ENCODE peak calls at places on chromosome 11, in nine cellular contexts. T is HAP-1; A is bronchial epithelial cell; G is CD4-positive, CD25-positive, alpha-beta regulatory T cell; Y is lower leg skin; S is fibroblast of mammary gland; C is cardiac fibroblast; D is CD8-positive, alpha-beta T cell; E is colonic mucosa. I is an unnamed sample.

GRCh38 chr11:106231591-106231990 is 154.1 kb downstream of the AASDHPPT start:
- DNase-seq in S (peak), E (no peak), D (no peak), T (no peak), Y (no peak), A (no peak), G (no peak), C (peak), I (peak)

GRCh38 chr11:96127596-96127959 is 203.7 kb upstream of the MTMR2 start:
- DNase-seq in C (no peak), E (no peak), Y (no peak), G (no peak), A (no peak), S (no peak), T (no peak), D (no peak), I (no peak)

GRCh38 chr11:89175796-89176195 is 1.9 kb upstream of the TYR start:
- DNase-seq in Y (no peak), S (no peak), E (no peak), T (no peak), G (no peak), A (no peak), D (no peak), C (no peak), I (no peak)

GRCh38 chr11:69898123-69898522 is 78.9 kb upstream of the FGF3 start:
- DNase-seq in G (no peak), A (no peak), Y (no peak), S (no peak), E (no peak), D (no peak), T (no peak), C (no peak), I (no peak)

GRCh38 chr11:32435947-32436750 is 810 bp upstream of the WT1 start:
- DNase-seq in D (no peak), Y (no peak), A (no peak), C (peak), E (no peak), G (no peak), T (peak), S (no peak), I (no peak)

GRCh38 chr11:103541186-103541795 is 432.1 kb downstream of the DYNC2H1 start:
- DNase-seq in G (peak), S (peak), E (no peak), A (peak), D (no peak), C (no peak), Y (no peak), T (no peak), I (no peak)

GRCh38 chr11:28529540-28530410 is 421.6 kb downstream of the METTL15 start:
- DNase-seq in T (peak), E (no peak), D (no peak), A (peak), C (peak), Y (no peak), G (peak), S (peak), I (peak)

GRCh38 chr11:28086569-28086968 is 21.4 kb downstream of the KIF18A start:
- DNase-seq in G (no peak), T (no peak), Y (no peak), S (peak), D (no peak), A (peak), E (no peak), C (no peak), I (peak)

GRCh38 chr11:109772846-109773400 is 320.3 kb upstream of the ZC3H12C start:
- DNase-seq in E (no peak), Y (no peak), T (no peak), A (no peak), G (no peak), C (no peak), S (no peak), D (no peak), I (no peak)

GRCh38 chr11:36364551-36364950 is 68.5 kb downstream of the PRR5L start:
- DNase-seq in D (no peak), T (no peak), Y (no peak), E (peak), S (no peak), G (no peak), C (no peak), A (peak), I (peak)

GRCh38 chr11:94201004-94201465 is 72.4 kb downstream of the PANX1 start:
- DNase-seq in Y (no peak), E (no peak), S (peak), C (no peak), A (no peak), G (no peak), D (no peak), T (no peak), I (peak)

GRCh38 chr11:22703561-22703960 is 37.1 kb downstream of the GAS2 start:
- DNase-seq in Y (no peak), T (no peak), C (no peak), S (no peak), E (no peak), A (peak), G (no peak), D (no peak), I (peak)

GRCh38 chr11:31340903-31341572 is 28.5 kb downstream of the DCDC1 start:
- DNase-seq in G (peak), C (peak), E (peak), D (no peak), T (peak), S (peak), Y (no peak), A (peak), I (peak)

GRCh38 chr11:129992161-129992944 is 10.3 kb downstream of the PRDM10 start:
- DNase-seq in Y (peak), G (peak), A (peak), S (peak), D (no peak), E (peak), T (peak), C (peak), I (peak)

GRCh38 chr11:57001674-57002401 is 13.1 kb downstream of the OR5AK2 start:
- DNase-seq in S (peak), D (no peak), C (peak), E (no peak), A (no peak), T (no peak), Y (no peak), G (no peak), I (no peak)

GRCh38 chr11:134361241-134361640 is 29.5 kb downstream of the GLB1L2 start:
- DNase-seq in C (no peak), S (no peak), D (no peak), G (no peak), T (no peak), E (no peak), A (no peak), Y (no peak), I (no peak)

GRCh38 chr11:58316142-58316541 is 42.7 kb downstream of the OR5B17 start:
- DNase-seq in D (no peak), C (no peak), T (no peak), G (no peak), Y (no peak), E (no peak), S (peak), A (peak), I (peak)

GRCh38 chr11:95715777-95716241 is 73.8 kb downstream of the FAM76B start:
- DNase-seq in C (peak), T (no peak), D (no peak), S (peak), Y (no peak), E (no peak), G (peak), A (peak), I (peak)

GRCh38 chr11:95584180-95584579 is 205.4 kb downstream of the FAM76B start:
- DNase-seq in E (no peak), S (peak), G (peak), A (peak), C (peak), T (no peak), Y (no peak), D (no peak), I (peak)

GRCh38 chr11:113334183-113334582 is 19.8 kb downstream of the TTC12 start:
- DNase-seq in T (no peak), D (no peak), E (no peak), A (no peak), G (no peak), C (no peak), Y (no peak), S (no peak), I (no peak)

GRCh38 chr11:69874178-69874983 is 55.2 kb upstream of the FGF3 start:
- DNase-seq in G (no peak), S (no peak), D (no peak), Y (peak), C (no peak), E (no peak), T (no peak), A (no peak), I (no peak)

GRCh38 chr11:126474888-126475626 is 119.6 kb downstream of the ST3GAL4 start:
- DNase-seq in C (peak), E (no peak), Y (no peak), T (no peak), A (no peak), D (no peak), S (no peak), G (no peak), I (peak)

GRCh38 chr11:72069787-72070251 is 10.5 kb downstream of the NUMA1 start:
- DNase-seq in E (peak), C (peak), G (no peak), D (no peak), T (no peak), S (peak), Y (peak), A (peak), I (peak)

GRCh38 chr11:128929991-128930390 is 12.7 kb downstream of the TP53AIP1 start:
- DNase-seq in C (peak), D (no peak), E (no peak), A (no peak), T (no peak), G (no peak), Y (no peak), S (peak), I (peak)

GRCh38 chr11:18066626-18067025 is 20.6 kb upstream of the TPH1 start:
- DNase-seq in T (no peak), D (no peak), S (peak), G (no peak), C (no peak), A (no peak), Y (no peak), E (no peak), I (no peak)

GRCh38 chr11:47325271-47326041 is 27.0 kb downstream of the MYBPC3 start:
- DNase-seq in E (no peak), Y (no peak), D (no peak), G (no peak), A (no peak), S (no peak), C (no peak), T (no peak), I (no peak)

GRCh38 chr11:32118025-32118974 is 27.4 kb downstream of the RCN1 start:
- DNase-seq in G (no peak), T (no peak), D (no peak), C (peak), A (peak), E (no peak), Y (no peak), S (peak), I (peak)

GRCh38 chr11:10784229-10785145 is 24.2 kb downstream of the EIF4G2 start:
- DNase-seq in E (no peak), G (no peak), Y (no peak), T (peak), S (no peak), C (peak), A (peak), D (no peak), I (peak)

GRCh38 chr11:83549984-83550667 is 264.0 kb upstream of the CCDC90B start:
- DNase-seq in E (no peak), Y (no peak), C (no peak), T (no peak), S (no peak), A (peak), G (no peak), D (no peak), I (no peak)

GRCh38 chr11:36271794-36272409 is 17.3 kb downstream of the COMMD9 start:
- DNase-seq in S (no peak), C (no peak), E (no peak), Y (peak), A (no peak), T (no peak), G (no peak), D (no peak), I (no peak)

DNA sequence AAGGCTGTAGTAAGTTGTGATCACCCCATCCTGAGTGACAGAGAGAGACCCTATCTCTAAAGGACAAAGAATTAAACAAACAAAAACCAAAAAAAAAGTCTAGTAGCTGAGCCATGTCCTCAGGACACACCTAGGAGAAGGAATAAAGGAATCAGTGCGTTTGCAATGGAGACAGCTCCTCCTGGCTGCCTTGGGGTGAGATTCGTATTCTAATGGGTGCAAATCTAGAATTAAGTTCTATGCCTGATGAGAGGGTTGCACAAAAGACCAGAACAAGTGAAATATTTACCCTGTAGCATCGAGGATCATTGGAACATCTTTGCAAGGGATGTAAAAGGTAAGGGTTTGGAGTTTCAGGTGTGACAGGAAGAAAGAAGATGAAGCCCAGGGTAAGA is 70.3 kb upstream of the BMAL1 start:
- DNase-seq in S (no peak), Y (no peak), C (peak), E (no peak), T (no peak), A (peak), D (no peak), G (no peak), I (no peak)
- H3K4me3 ChIP-seq in S (no peak), Y (no peak), C (peak), E (peak), T (no peak), A (peak), D (no peak), G (peak), I (no peak)

GRCh38 chr11:102312656-102313055 is 4.6 kb upstream of the BIRC3 start:
- DNase-seq in D (no peak), S (peak), C (peak), Y (no peak), T (no peak), E (no peak), G (no peak), A (no peak), I (peak)
- H3K4me3 ChIP-seq in D (no peak), S (peak), C (no peak), Y (no peak), T (no peak), E (no peak), G (peak), A (no peak), I (no peak)

DNA sequence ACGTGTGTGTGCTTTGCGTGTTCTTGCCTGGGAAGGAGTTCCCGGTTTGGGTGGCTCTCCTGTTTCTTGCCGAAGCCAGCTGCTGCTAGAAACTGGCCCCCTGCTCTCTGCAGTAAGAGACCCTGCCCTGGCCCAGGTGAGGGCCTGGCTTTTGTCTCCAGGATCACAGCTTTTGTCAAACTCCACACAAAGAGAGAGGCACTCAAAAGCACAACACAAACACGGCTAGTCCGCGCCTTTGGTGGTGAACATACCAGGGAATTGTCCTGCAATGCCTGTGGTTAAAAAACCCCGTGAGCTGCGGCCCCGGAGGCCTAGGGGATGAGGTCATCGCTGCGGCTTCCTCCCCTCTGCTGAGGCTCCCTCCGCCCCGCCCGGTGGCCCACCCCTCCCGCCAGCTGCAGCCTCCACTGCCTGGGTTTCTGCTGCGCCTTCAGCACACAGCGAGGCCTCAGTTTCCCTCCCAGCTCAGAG is 88.9 kb downstream of the KCNQ1 start:
- DNase-seq in S (peak), D (no peak), G (no peak), A (peak), E (peak), T (peak), Y (peak), C (peak), I (peak)
- H3K4me3 ChIP-seq in S (no peak), D (peak), G (no peak), A (peak), E (no peak), T (no peak), Y (no peak), C (no peak), I (no peak)

DNA sequence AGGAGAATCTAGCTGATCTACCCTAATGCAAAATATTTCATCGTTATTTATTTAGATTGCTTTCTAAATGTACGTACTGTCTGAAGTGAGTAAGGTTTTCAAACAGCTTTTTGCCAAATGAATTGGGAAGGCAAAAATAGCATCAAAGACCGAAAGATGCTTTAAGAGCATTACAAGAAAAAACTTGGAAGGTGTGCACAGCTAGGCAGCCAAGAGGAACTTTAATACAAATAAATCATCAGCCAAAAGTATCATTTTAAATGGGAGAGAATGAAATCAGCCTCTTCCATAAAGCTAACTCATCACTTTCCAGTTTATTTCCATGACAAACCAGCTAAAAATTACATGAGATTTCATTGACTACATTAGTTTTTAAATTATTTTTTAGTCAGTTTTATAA is 30.2 kb upstream of the CFAP300 start:
- DNase-seq in A (no peak), C (no peak), S (no peak), D (no peak), Y (no peak), T (no peak), G (no peak), E (no peak), I (no peak)
- H3K4me3 ChIP-seq in A (no peak), C (no peak), S (no peak), D (no peak), Y (no peak), T (no peak), G (no peak), E (no peak), I (no peak)

GRCh38 chr11:33931032-33931431 is 39.2 kb upstream of the LMO2 start:
- DNase-seq in G (no peak), C (peak), D (no peak), Y (no peak), S (no peak), E (no peak), T (no peak), A (peak), I (no peak)
- H3K4me3 ChIP-seq in G (no peak), C (no peak), D (no peak), Y (no peak), S (no peak), E (no peak), T (no peak), A (no peak), I (no peak)

GRCh38 chr11:119371067-119371601 is 10.4 kb downstream of the USP2 start:
- DNase-seq in S (no peak), D (no peak), Y (no peak), T (no peak), E (no peak), A (no peak), G (no peak), C (no peak), I (no peak)
- H3K4me3 ChIP-seq in S (no peak), D (no peak), Y (no peak), T (no peak), E (no peak), A (no peak), G (no peak), C (no peak), I (no peak)

GRCh38 chr11:122977455-122978302 is 4.0 kb downstream of the BSX start:
- DNase-seq in C (no peak), D (no peak), G (no peak), Y (no peak), T (no peak), A (no peak), E (no peak), S (no peak), I (no peak)
- H3K4me3 ChIP-seq in C (no peak), D (peak), G (no peak), Y (no peak), T (no peak), A (no peak), E (no peak), S (no peak), I (no peak)

GRCh38 chr11:122642971-122643370 is 12.6 kb upstream of the UBASH3B start:
- DNase-seq in T (no peak), C (no peak), E (no peak), A (no peak), G (no peak), D (no peak), S (no peak), Y (no peak), I (peak)
- H3K4me3 ChIP-seq in T (no peak), C (no peak), E (no peak), A (no peak), G (no peak), D (no peak), S (no peak), Y (no peak), I (no peak)

GRCh38 chr11:66050581-66051231 is 1.5 kb upstream of the SF3B2 start:
- DNase-seq in S (no peak), A (no peak), C (no peak), Y (no peak), T (peak), E (no peak), D (no peak), G (no peak), I (no peak)
- H3K4me3 ChIP-seq in S (no peak), A (no peak), C (no peak), Y (no peak), T (no peak), E (no peak), D (no peak), G (peak), I (no peak)